ENCODE peak calls at places on chromosomes 6 and 20, in ten cellular contexts. K is kidney; F is upper lobe of left lung; L is psoas muscle; H is OCI-LY7; C is adipocyte; B is IMR-90; I is CD4-positive, CD25-positive, alpha-beta regulatory T cell; P is GM23248; W is endothelial cell of umbilical vein. G is an unnamed sample.

GRCh38 chr20:51487525-51488279 is 54.8 kb downstream of the NFATC2 start:
- DNase-seq in F (no peak), H (no peak), C (peak; percentile 65), W (peak; percentile 50), I (no peak), B (peak; percentile 95), L (no peak), P (peak; percentile 82), K (no peak), G (no peak)

GRCh38 chr6:127186889-127187288 is 68.4 kb downstream of the RSPO3 start:
- DNase-seq in I (peak; percentile 54), W (no peak), H (peak; percentile 21), C (no peak), K (peak; percentile 74), F (peak; percentile 68), P (peak; percentile 10), L (peak; percentile 65), B (no peak), G (peak; percentile 80)

GRCh38 chr20:17066955-17067354 is 159.9 kb upstream of the PCSK2 start:
- DNase-seq in L (no peak), H (no peak), C (no peak), F (no peak), P (no peak), I (no peak), W (no peak), B (peak; percentile 4), K (no peak), G (no peak)

GRCh38 chr6:169332250-169332649 is 78.6 kb upstream of the THBS2 start:
- DNase-seq in L (no peak), F (no peak), P (no peak), W (no peak), I (no peak), C (no peak), B (no peak), H (no peak), K (no peak), G (no peak)

GRCh38 chr20:57364451-57364850 is 13.4 kb downstream of the RAE1 start:
- DNase-seq in W (no peak), H (no peak), P (no peak), B (no peak), I (no peak), F (no peak), L (no peak), C (no peak), K (no peak), G (no peak)

GRCh38 chr6:111462770-111463391 is 20.1 kb downstream of the REV3L start:
- DNase-seq in B (peak; percentile 88), F (no peak), C (no peak), P (peak; percentile 67), K (no peak), W (peak; percentile 90), I (no peak), L (no peak), H (no peak), G (no peak)

GRCh38 chr6:27617046-27617687 is 144.3 kb upstream of the ZNF184 start:
- DNase-seq in B (no peak), I (no peak), F (no peak), L (no peak), P (peak; percentile 50), C (peak; percentile 56), W (peak; percentile 52), K (no peak), H (no peak), G (no peak)

GRCh38 chr6:117687006-117687405 is 11.7 kb downstream of the NUS1 start:
- DNase-seq in K (no peak), W (no peak), I (no peak), F (no peak), B (no peak), H (no peak), C (no peak), L (no peak), P (no peak), G (no peak)

GRCh38 chr6:139882234-139882633 is 507.8 kb upstream of the CITED2 start:
- DNase-seq in L (no peak), P (no peak), I (no peak), F (no peak), H (no peak), C (peak; percentile 55), K (no peak), W (peak; percentile 55), B (peak; percentile 78), G (no peak)

GRCh38 chr6:125781307-125781868 is 9.4 kb upstream of the NCOA7 start:
- DNase-seq in K (no peak), I (no peak), C (peak; percentile 60), B (peak; percentile 47), W (no peak), L (no peak), P (peak; percentile 34), F (peak; percentile 66), H (no peak), G (no peak)

GRCh38 chr6:24768361-24768760 is 6.4 kb upstream of the GMNN start:
- DNase-seq in L (no peak), H (no peak), K (no peak), F (no peak), P (peak; percentile 20), B (peak; percentile 3), I (no peak), C (no peak), W (no peak), G (no peak)

GRCh38 chr6:138590796-138591709 is 91.8 kb upstream of the NHSL1 start:
- DNase-seq in F (peak; percentile 49), P (peak; percentile 80), C (peak; percentile 93), H (peak; percentile 71), B (peak; percentile 79), I (peak; percentile 56), W (peak; percentile 75), K (no peak), L (no peak), G (no peak)

GRCh38 chr6:137414599-137414998 is 79.6 kb downstream of the OLIG3 start:
- DNase-seq in C (no peak), H (no peak), B (no peak), L (no peak), F (no peak), W (no peak), I (no peak), P (no peak), K (no peak), G (no peak)

GRCh38 chr6:90678049-90678779 is 91.3 kb upstream of the MAP3K7 start:
- DNase-seq in W (no peak), L (no peak), H (no peak), K (no peak), P (no peak), C (no peak), B (no peak), F (no peak), I (no peak), G (no peak)

GRCh38 chr6:89347825-89348224 is 4.7 kb downstream of the UBE2J1 start:
- DNase-seq in K (no peak), C (peak; percentile 45), P (peak; percentile 44), I (no peak), H (no peak), F (no peak), W (peak; percentile 37), B (peak; percentile 16), L (no peak), G (no peak)

DNA sequence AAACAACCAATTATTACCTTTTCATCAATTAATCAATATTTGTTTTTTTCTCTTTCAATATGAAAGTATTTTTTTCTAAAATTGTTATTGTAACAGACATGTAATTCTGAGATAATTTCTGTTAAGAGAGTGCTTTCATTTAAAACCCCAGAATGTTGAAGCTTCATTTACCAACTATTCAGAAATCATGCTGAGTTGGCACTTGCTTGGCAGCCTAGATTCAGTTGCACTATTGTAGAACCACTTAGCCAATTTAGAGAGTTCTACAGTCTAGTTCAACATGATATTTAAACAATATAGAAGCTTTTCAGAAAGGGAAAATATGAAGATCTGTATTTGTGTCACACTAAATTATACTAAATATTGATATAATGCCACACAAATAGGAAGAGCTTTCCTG is 56.1 kb upstream of the NKAIN2 start:
- DNase-seq in K (no peak), C (no peak), W (no peak), I (no peak), F (no peak), H (no peak), P (no peak), B (no peak), L (no peak), G (no peak)
- H3K4me3 ChIP-seq in K (no peak overlapping the region), C (no peak overlapping the region), W (no peak overlapping the region), I (no peak overlapping the region), F (no peak overlapping the region), H (no peak overlapping the region), P (no peak overlapping the region), B (no peak overlapping the region), L (no peak overlapping the region), G (no peak overlapping the region)

GRCh38 chr6:49370518-49370917 is 92.5 kb downstream of the MMUT start:
- DNase-seq in F (no peak), W (no peak), C (no peak), K (no peak), I (no peak), B (no peak), H (no peak), L (no peak), P (no peak), G (no peak)
- H3K4me1 ChIP-seq in F (no peaks in the 10 kb centered on the region), W (no peaks in the 10 kb centered on the region), C (no peaks in the 10 kb centered on the region), K (no peaks in the 10 kb centered on the region), I (no peaks in the 10 kb centered on the region), B (no peaks in the 10 kb centered on the region), H (no peaks in the 10 kb centered on the region), L (no peaks in the 10 kb centered on the region), P (no peaks in the 10 kb centered on the region), G (no peaks in the 10 kb centered on the region)

GRCh38 chr20:48668451-48668946 is 159.3 kb downstream of the PREX1 start:
- DNase-seq in C (peak; percentile 12), I (no peak), K (peak; percentile 94), H (no peak), B (no peak), W (no peak), L (peak; percentile 23), F (no peak), P (no peak), G (no peak)

GRCh38 chr20:48672324-48672723 is 155.5 kb downstream of the PREX1 start:
- DNase-seq in B (no peak), I (no peak), F (no peak), K (no peak), L (no peak), C (no peak), P (no peak), H (no peak), W (no peak), G (no peak)

GRCh38 chr20:48671141-48671540 is 156.7 kb downstream of the PREX1 start:
- DNase-seq in L (no peak), H (no peak), F (no peak), P (no peak), W (no peak), K (peak; percentile 12), C (no peak), B (no peak), I (no peak), G (no peak)

GRCh38 chr20:48667889-48668413 is 159.8 kb downstream of the PREX1 start:
- DNase-seq in C (no peak), P (no peak), F (no peak), I (no peak), L (no peak), H (no peak), B (no peak), K (peak; percentile 88), W (peak; percentile 55), G (no peak)

GRCh38 chr20:48669946-48670630 is 157.7 kb downstream of the PREX1 start:
- DNase-seq in H (no peak), C (no peak), I (no peak), P (no peak), L (no peak), W (peak; percentile 87), B (no peak), K (peak; percentile 41), F (no peak), G (no peak)
- H3K36me3 ChIP-seq in H (no peaks in the 10 kb centered on the region), C (no peaks in the 10 kb centered on the region), I (peaks cover 90% of the 10 kb centered on the region), P (no peaks in the 10 kb centered on the region), L (no peaks in the 10 kb centered on the region), W (peaks cover 3% of the 10 kb centered on the region), B (no peaks in the 10 kb centered on the region), K (no peaks in the 10 kb centered on the region), F (peaks cover 39% of the 10 kb centered on the region), G (no peaks in the 10 kb centered on the region)

GRCh38 chr20:49987015-49987867 is 4.5 kb downstream of the SNAI1 start:
- DNase-seq in W (no peak), I (no peak), B (peak; percentile 50), P (peak; percentile 75), K (no peak), H (no peak), L (no peak), F (no peak), C (peak; percentile 27), G (no peak)
- H3K4me3 ChIP-seq in W (no peak overlapping the region), I (no peak overlapping the region), B (no peak overlapping the region), P (peak overlapping the region; percentile 88), K (no peak overlapping the region), H (no peak overlapping the region), L (no peak overlapping the region), F (no peak overlapping the region), C (peak overlapping the region; percentile 96), G (no peak overlapping the region)

G was measured in right atrium auricular region.